ENCODE peak calls at places on chromosomes 13 and 19, in nine cellular contexts. One of them, this sample, is unnamed.

GRCh38 chr19:39837978-39838377 is 4.0 kb upstream of the DYRK1B start:
- DNase-seq in HEK293T: no peak
- DNase-seq in mucosa of descending colon: no peak
- DNase-seq in iris pigment epithelial cell: no peak
- DNase-seq in T-helper 2 cell: no peak
- DNase-seq in pons: no peak
- DNase-seq in AG10803: no peak
- DNase-seq in nephron progenitor cell: no peak
- DNase-seq in stimulated activated CD8-positive, alpha-beta memory T cell treated with anti-CD3 and anti-CD28 coated beads, Interleukin-7, amount 100 ng/mL, for 1 hour: no peak
- DNase-seq in this sample: no peak

GRCh38 chr19:495440-496332 is 600 bp upstream of the MADCAM1 start:
- DNase-seq in T-helper 2 cell: no peak
- DNase-seq in nephron progenitor cell: peak
- DNase-seq in iris pigment epithelial cell: no peak
- DNase-seq in pons: no peak
- DNase-seq in HEK293T: peak
- DNase-seq in AG10803: peak
- DNase-seq in stimulated activated CD8-positive, alpha-beta memory T cell treated with anti-CD3 and anti-CD28 coated beads, Interleukin-7, amount 100 ng/mL, for 1 hour: no peak
- DNase-seq in mucosa of descending colon: peak
- DNase-seq in this sample: peak

GRCh38 chr19:3275068-3275582 is 50.7 kb downstream of the CELF5 start:
- DNase-seq in stimulated activated CD8-positive, alpha-beta memory T cell treated with anti-CD3 and anti-CD28 coated beads, Interleukin-7, amount 100 ng/mL, for 1 hour: no peak
- DNase-seq in mucosa of descending colon: no peak
- DNase-seq in iris pigment epithelial cell: no peak
- DNase-seq in T-helper 2 cell: no peak
- DNase-seq in HEK293T: peak
- DNase-seq in nephron progenitor cell: peak
- DNase-seq in pons: no peak
- DNase-seq in AG10803: no peak
- DNase-seq in this sample: peak

GRCh38 chr19:41305923-41306322 is 4.0 kb upstream of the CCDC97 start:
- DNase-seq in stimulated activated CD8-positive, alpha-beta memory T cell treated with anti-CD3 and anti-CD28 coated beads, Interleukin-7, amount 100 ng/mL, for 1 hour: no peak
- DNase-seq in pons: no peak
- DNase-seq in mucosa of descending colon: no peak
- DNase-seq in iris pigment epithelial cell: no peak
- DNase-seq in AG10803: no peak
- DNase-seq in HEK293T: no peak
- DNase-seq in T-helper 2 cell: no peak
- DNase-seq in nephron progenitor cell: no peak
- DNase-seq in this sample: no peak

GRCh38 chr19:5651361-5651760 is 28.5 kb downstream of the SAFB start:
- DNase-seq in iris pigment epithelial cell: no peak
- DNase-seq in pons: no peak
- DNase-seq in stimulated activated CD8-positive, alpha-beta memory T cell treated with anti-CD3 and anti-CD28 coated beads, Interleukin-7, amount 100 ng/mL, for 1 hour: no peak
- DNase-seq in AG10803: no peak
- DNase-seq in nephron progenitor cell: no peak
- DNase-seq in HEK293T: no peak
- DNase-seq in mucosa of descending colon: no peak
- DNase-seq in T-helper 2 cell: no peak
- DNase-seq in this sample: no peak

GRCh38 chr13:100491164-100491847 is 97.3 kb downstream of the GGACT start:
- DNase-seq in HEK293T: no peak
- DNase-seq in stimulated activated CD8-positive, alpha-beta memory T cell treated with anti-CD3 and anti-CD28 coated beads, Interleukin-7, amount 100 ng/mL, for 1 hour: no peak
- DNase-seq in pons: no peak
- DNase-seq in nephron progenitor cell: no peak
- DNase-seq in T-helper 2 cell: no peak
- DNase-seq in iris pigment epithelial cell: peak
- DNase-seq in mucosa of descending colon: no peak
- DNase-seq in AG10803: peak
- DNase-seq in this sample: peak

GRCh38 chr19:37226248-37226647 is 8.2 kb downstream of the ZNF383 start:
- DNase-seq in AG10803: no peak
- DNase-seq in nephron progenitor cell: no peak
- DNase-seq in pons: no peak
- DNase-seq in stimulated activated CD8-positive, alpha-beta memory T cell treated with anti-CD3 and anti-CD28 coated beads, Interleukin-7, amount 100 ng/mL, for 1 hour: no peak
- DNase-seq in mucosa of descending colon: no peak
- DNase-seq in HEK293T: no peak
- DNase-seq in T-helper 2 cell: no peak
- DNase-seq in iris pigment epithelial cell: no peak
- DNase-seq in this sample: no peak

GRCh38 chr13:114050536-114051450 is 76.9 kb upstream of the C13orf46 start:
- DNase-seq in stimulated activated CD8-positive, alpha-beta memory T cell treated with anti-CD3 and anti-CD28 coated beads, Interleukin-7, amount 100 ng/mL, for 1 hour: no peak
- DNase-seq in mucosa of descending colon: no peak
- DNase-seq in pons: no peak
- DNase-seq in iris pigment epithelial cell: no peak
- DNase-seq in AG10803: no peak
- DNase-seq in T-helper 2 cell: no peak
- DNase-seq in nephron progenitor cell: no peak
- DNase-seq in HEK293T: no peak
- DNase-seq in this sample: no peak

GRCh38 chr13:41294914-41295313 is 16.2 kb upstream of the NAA16 start:
- DNase-seq in T-helper 2 cell: no peak
- DNase-seq in pons: no peak
- DNase-seq in HEK293T: no peak
- DNase-seq in AG10803: no peak
- DNase-seq in nephron progenitor cell: no peak
- DNase-seq in mucosa of descending colon: no peak
- DNase-seq in stimulated activated CD8-positive, alpha-beta memory T cell treated with anti-CD3 and anti-CD28 coated beads, Interleukin-7, amount 100 ng/mL, for 1 hour: no peak
- DNase-seq in iris pigment epithelial cell: no peak
- DNase-seq in this sample: no peak

GRCh38 chr19:15449620-15450527 is at the start of gene WIZ:
- DNase-seq in AG10803: peak
- DNase-seq in mucosa of descending colon: peak
- DNase-seq in nephron progenitor cell: peak
- DNase-seq in HEK293T: peak
- DNase-seq in stimulated activated CD8-positive, alpha-beta memory T cell treated with anti-CD3 and anti-CD28 coated beads, Interleukin-7, amount 100 ng/mL, for 1 hour: peak
- DNase-seq in T-helper 2 cell: peak
- DNase-seq in iris pigment epithelial cell: peak
- DNase-seq in pons: peak
- DNase-seq in this sample: peak

GRCh38 chr13:75411924-75412537 is 69.9 kb downstream of the TBC1D4 start:
- DNase-seq in AG10803: no peak
- DNase-seq in nephron progenitor cell: no peak
- DNase-seq in pons: no peak
- DNase-seq in mucosa of descending colon: no peak
- DNase-seq in stimulated activated CD8-positive, alpha-beta memory T cell treated with anti-CD3 and anti-CD28 coated beads, Interleukin-7, amount 100 ng/mL, for 1 hour: no peak
- DNase-seq in iris pigment epithelial cell: no peak
- DNase-seq in HEK293T: no peak
- DNase-seq in T-helper 2 cell: no peak
- DNase-seq in this sample: no peak

GRCh38 chr13:20206836-20207235 is 14.1 kb upstream of the GJB2 start:
- DNase-seq in pons: no peak
- DNase-seq in T-helper 2 cell: no peak
- DNase-seq in stimulated activated CD8-positive, alpha-beta memory T cell treated with anti-CD3 and anti-CD28 coated beads, Interleukin-7, amount 100 ng/mL, for 1 hour: no peak
- DNase-seq in nephron progenitor cell: no peak
- DNase-seq in mucosa of descending colon: no peak
- DNase-seq in iris pigment epithelial cell: no peak
- DNase-seq in AG10803: no peak
- DNase-seq in HEK293T: no peak
- DNase-seq in this sample: no peak

GRCh38 chr13:98396071-98396710 is 180.7 kb downstream of the STK24 start:
- DNase-seq in mucosa of descending colon: no peak
- DNase-seq in AG10803: no peak
- DNase-seq in nephron progenitor cell: no peak
- DNase-seq in iris pigment epithelial cell: peak
- DNase-seq in HEK293T: no peak
- DNase-seq in pons: no peak
- DNase-seq in stimulated activated CD8-positive, alpha-beta memory T cell treated with anti-CD3 and anti-CD28 coated beads, Interleukin-7, amount 100 ng/mL, for 1 hour: no peak
- DNase-seq in T-helper 2 cell: no peak
- DNase-seq in this sample: no peak

GRCh38 chr13:50685491-50685890 is 158.0 kb downstream of the DLEU7 start:
- DNase-seq in stimulated activated CD8-positive, alpha-beta memory T cell treated with anti-CD3 and anti-CD28 coated beads, Interleukin-7, amount 100 ng/mL, for 1 hour: no peak
- DNase-seq in nephron progenitor cell: no peak
- DNase-seq in T-helper 2 cell: no peak
- DNase-seq in AG10803: peak
- DNase-seq in HEK293T: no peak
- DNase-seq in iris pigment epithelial cell: peak
- DNase-seq in mucosa of descending colon: peak
- DNase-seq in pons: peak
- DNase-seq in this sample: peak

GRCh38 chr19:8355631-8356402 is 8.1 kb upstream of the ANGPTL4 start:
- DNase-seq in AG10803: peak
- DNase-seq in stimulated activated CD8-positive, alpha-beta memory T cell treated with anti-CD3 and anti-CD28 coated beads, Interleukin-7, amount 100 ng/mL, for 1 hour: no peak
- DNase-seq in HEK293T: no peak
- DNase-seq in iris pigment epithelial cell: peak
- DNase-seq in mucosa of descending colon: no peak
- DNase-seq in nephron progenitor cell: no peak
- DNase-seq in T-helper 2 cell: no peak
- DNase-seq in pons: no peak
- DNase-seq in this sample: peak

GRCh38 chr19:19649159-19649558 is 5.7 kb upstream of the GMIP start:
- DNase-seq in mucosa of descending colon: no peak
- DNase-seq in HEK293T: no peak
- DNase-seq in AG10803: no peak
- DNase-seq in pons: no peak
- DNase-seq in iris pigment epithelial cell: no peak
- DNase-seq in T-helper 2 cell: no peak
- DNase-seq in nephron progenitor cell: no peak
- DNase-seq in stimulated activated CD8-positive, alpha-beta memory T cell treated with anti-CD3 and anti-CD28 coated beads, Interleukin-7, amount 100 ng/mL, for 1 hour: no peak
- DNase-seq in this sample: no peak

GRCh38 chr19:674282-675151 is 1.7 kb upstream of the FSTL3 start:
- DNase-seq in iris pigment epithelial cell: no peak
- DNase-seq in stimulated activated CD8-positive, alpha-beta memory T cell treated with anti-CD3 and anti-CD28 coated beads, Interleukin-7, amount 100 ng/mL, for 1 hour: no peak
- DNase-seq in pons: peak
- DNase-seq in HEK293T: no peak
- DNase-seq in T-helper 2 cell: no peak
- DNase-seq in AG10803: no peak
- DNase-seq in nephron progenitor cell: no peak
- DNase-seq in mucosa of descending colon: no peak
- DNase-seq in this sample: no peak

GRCh38 chr13:84126671-84127171 is 244.4 kb upstream of the SLITRK1 start:
- DNase-seq in mucosa of descending colon: no peak
- DNase-seq in AG10803: no peak
- DNase-seq in iris pigment epithelial cell: no peak
- DNase-seq in nephron progenitor cell: no peak
- DNase-seq in pons: no peak
- DNase-seq in T-helper 2 cell: peak
- DNase-seq in stimulated activated CD8-positive, alpha-beta memory T cell treated with anti-CD3 and anti-CD28 coated beads, Interleukin-7, amount 100 ng/mL, for 1 hour: peak
- DNase-seq in HEK293T: no peak
- DNase-seq in this sample: no peak

GRCh38 chr19:4916292-4917082 is 7.2 kb downstream of the UHRF1 start:
- DNase-seq in pons: no peak
- DNase-seq in mucosa of descending colon: peak
- DNase-seq in stimulated activated CD8-positive, alpha-beta memory T cell treated with anti-CD3 and anti-CD28 coated beads, Interleukin-7, amount 100 ng/mL, for 1 hour: no peak
- DNase-seq in HEK293T: no peak
- DNase-seq in nephron progenitor cell: no peak
- DNase-seq in T-helper 2 cell: peak
- DNase-seq in AG10803: no peak
- DNase-seq in iris pigment epithelial cell: no peak
- DNase-seq in this sample: no peak

GRCh38 chr13:47555235-47555634 is 445.8 kb downstream of the SUCLA2 start:
- DNase-seq in mucosa of descending colon: no peak
- DNase-seq in nephron progenitor cell: no peak
- DNase-seq in stimulated activated CD8-positive, alpha-beta memory T cell treated with anti-CD3 and anti-CD28 coated beads, Interleukin-7, amount 100 ng/mL, for 1 hour: no peak
- DNase-seq in T-helper 2 cell: no peak
- DNase-seq in HEK293T: no peak
- DNase-seq in iris pigment epithelial cell: no peak
- DNase-seq in AG10803: no peak
- DNase-seq in pons: no peak
- DNase-seq in this sample: no peak

GRCh38 chr19:17755977-17756670 is 4.8 kb downstream of the FCHO1 start:
- DNase-seq in HEK293T: peak
- DNase-seq in mucosa of descending colon: peak
- DNase-seq in T-helper 2 cell: no peak
- DNase-seq in iris pigment epithelial cell: peak
- DNase-seq in stimulated activated CD8-positive, alpha-beta memory T cell treated with anti-CD3 and anti-CD28 coated beads, Interleukin-7, amount 100 ng/mL, for 1 hour: no peak
- DNase-seq in pons: peak
- DNase-seq in nephron progenitor cell: peak
- DNase-seq in AG10803: no peak
- DNase-seq in this sample: no peak

GRCh38 chr19:10086032-10086903 is at the start of gene SHFL:
- DNase-seq in mucosa of descending colon: peak
- DNase-seq in HEK293T: no peak
- DNase-seq in pons: peak
- DNase-seq in nephron progenitor cell: peak
- DNase-seq in iris pigment epithelial cell: peak
- DNase-seq in stimulated activated CD8-positive, alpha-beta memory T cell treated with anti-CD3 and anti-CD28 coated beads, Interleukin-7, amount 100 ng/mL, for 1 hour: peak
- DNase-seq in AG10803: peak
- DNase-seq in T-helper 2 cell: peak
- DNase-seq in this sample: peak

GRCh38 chr19:15010497-15011255 is 31.0 kb upstream of the SLC1A6 start:
- DNase-seq in T-helper 2 cell: no peak
- DNase-seq in HEK293T: no peak
- DNase-seq in iris pigment epithelial cell: peak
- DNase-seq in stimulated activated CD8-positive, alpha-beta memory T cell treated with anti-CD3 and anti-CD28 coated beads, Interleukin-7, amount 100 ng/mL, for 1 hour: no peak
- DNase-seq in mucosa of descending colon: no peak
- DNase-seq in AG10803: no peak
- DNase-seq in nephron progenitor cell: peak
- DNase-seq in pons: no peak
- DNase-seq in this sample: no peak

GRCh38 chr13:45542878-45543277 is 72.7 kb downstream of the ERICH6B start:
- DNase-seq in HEK293T: no peak
- DNase-seq in mucosa of descending colon: no peak
- DNase-seq in stimulated activated CD8-positive, alpha-beta memory T cell treated with anti-CD3 and anti-CD28 coated beads, Interleukin-7, amount 100 ng/mL, for 1 hour: no peak
- DNase-seq in iris pigment epithelial cell: no peak
- DNase-seq in T-helper 2 cell: no peak
- DNase-seq in AG10803: no peak
- DNase-seq in nephron progenitor cell: no peak
- DNase-seq in pons: no peak
- DNase-seq in this sample: no peak